ENCODE peak calls at places on chromosomes 3 and 15, in four cellular contexts. O is T1000, M is H9, R is left colon. S is an unnamed sample.

GRCh38 chr3:194779729-194780224 is 94.1 kb downstream of the FAM43A start:
- DNase-seq in O (no peak), M (no peak), R (no peak), S (peak; percentile 5)

GRCh38 chr15:101456079-101456791 is 33.3 kb downstream of the PCSK6 start:
- DNase-seq in O (no peak), M (no peak), R (no peak), S (no peak)

GRCh38 chr3:14512944-14513332 is 27.2 kb downstream of the GRIP2 start:
- DNase-seq in O (no peak), M (peak; percentile 17), R (no peak), S (no peak)

GRCh38 chr3:23807161-23808015 is 1.6 kb downstream of the UBE2E1 start:
- DNase-seq in O (no peak), M (no peak), R (no peak), S (no peak)

GRCh38 chr3:168914662-168915061 is 748.9 kb downstream of the MECOM start:
- DNase-seq in O (no peak), M (no peak), R (no peak), S (no peak)

GRCh38 chr3:188389711-188390346 is 235.9 kb downstream of the LPP start:
- DNase-seq in O (no peak), M (no peak), R (peak; percentile 38), S (no peak)

GRCh38 chr3:188270423-188270972 is 116.5 kb downstream of the LPP start:
- DNase-seq in O (no peak), M (no peak), R (no peak), S (peak; percentile 59)

GRCh38 chr3:60599586-60599985 is 651.7 kb downstream of the FHIT start:
- DNase-seq in O (no peak), M (no peak), R (no peak), S (no peak)

GRCh38 chr3:161349529-161350278 is 21.6 kb downstream of the SPTSSB start:
- DNase-seq in O (no peak), M (no peak), R (no peak), S (peak; percentile 46)

GRCh38 chr15:80577552-80578205 is 117.4 kb upstream of the ABHD17C start:
- DNase-seq in O (no peak), M (peak; percentile 10), R (no peak), S (no peak)

GRCh38 chr3:100033184-100033583 is 81.1 kb downstream of the FILIP1L start:
- DNase-seq in O (no peak), M (no peak), R (no peak), S (no peak)

GRCh38 chr3:129475863-129476262 is 35.8 kb downstream of the IFT122 start:
- DNase-seq in O (no peak), M (no peak), R (no peak), S (no peak)

GRCh38 chr3:102090646-102091045 is 241.3 kb downstream of the NFKBIZ start:
- DNase-seq in O (no peak), M (no peak), R (no peak), S (no peak)